ENCODE peak calls at places on chromosomes 7 and 10, in four cellular contexts. C is fibroblast of lung, L is HCT116, X is DND-41. T is an unnamed sample.

GRCh38 chr7:1815051-1815481 is 145.0 kb downstream of the ELFN1 start:
- DNase-seq in X (no peak), L (no peak), C (no peak), T (no peak)

GRCh38 chr7:111126987-111127386 is 36.1 kb downstream of the LRRN3 start:
- DNase-seq in X (no peak), C (no peak), L (no peak), T (peak)

GRCh38 chr10:63707254-63707910 is 186.2 kb downstream of the REEP3 start:
- DNase-seq in X (no peak), L (peak), C (peak), T (peak)

GRCh38 chr7:64618785-64619456 is 47.0 kb upstream of the ZNF107 start:
- DNase-seq in L (peak), C (peak), X (peak), T (peak)

GRCh38 chr7:12456506-12456905 is 52.8 kb upstream of the VWDE start:
- DNase-seq in X (no peak), C (no peak), L (no peak), T (peak)

GRCh38 chr10:28561531-28561930 is 28.6 kb downstream of the WAC start:
- DNase-seq in X (no peak), C (no peak), L (no peak), T (no peak)

GRCh38 chr7:149196705-149197171 is 1.4 kb downstream of the ZNF282 start:
- DNase-seq in X (no peak), L (no peak), C (no peak), T (no peak)

GRCh38 chr7:128842674-128843641 is 12.8 kb downstream of the FLNC start:
- DNase-seq in C (no peak), X (no peak), L (no peak), T (no peak)

GRCh38 chr10:23157691-23158369 is 34.3 kb upstream of the PTF1A start:
- DNase-seq in X (peak), L (peak), C (peak), T (peak)

GRCh38 chr7:8923164-8923806 is 489.9 kb downstream of the NXPH1 start:
- DNase-seq in X (no peak), L (no peak), C (no peak), T (no peak)

GRCh38 chr10:11919271-11919670 is 96.1 kb downstream of the PROSER2 start:
- DNase-seq in X (no peak), C (no peak), L (no peak), T (no peak)

GRCh38 chr10:29189272-29189671 is 99.6 kb upstream of the LYZL1 start:
- DNase-seq in X (no peak), L (no peak), C (no peak), T (peak)

GRCh38 chr7:50560865-50561351 is 4.3 kb downstream of the DDC start:
- DNase-seq in L (no peak), C (no peak), X (no peak), T (no peak)

GRCh38 chr10:91424016-91424415 is 13.9 kb downstream of the HECTD2 start:
- DNase-seq in L (no peak), X (no peak), C (no peak), T (no peak)

GRCh38 chr7:75968012-75968411 is 26.4 kb downstream of the TMEM120A start:
- DNase-seq in X (no peak), L (no peak), C (no peak), T (no peak)

GRCh38 chr7:75967573-75967997 is 26.8 kb downstream of the TMEM120A start:
- DNase-seq in L (no peak), X (no peak), C (peak), T (no peak)

GRCh38 chr7:75966209-75966961 is 28.0 kb downstream of the TMEM120A start:
- DNase-seq in C (peak), X (no peak), L (no peak), T (peak)

GRCh38 chr7:75965617-75966016 is 28.8 kb downstream of the TMEM120A start:
- DNase-seq in L (no peak), C (no peak), X (no peak), T (no peak)

GRCh38 chr7:75967055-75967454 is 27.3 kb downstream of the TMEM120A start:
- DNase-seq in C (no peak), L (no peak), X (no peak), T (no peak)
- H2AFZ ChIP-seq in C (no peak), L (no peak), X (no peak), T (no peak)

DNA sequence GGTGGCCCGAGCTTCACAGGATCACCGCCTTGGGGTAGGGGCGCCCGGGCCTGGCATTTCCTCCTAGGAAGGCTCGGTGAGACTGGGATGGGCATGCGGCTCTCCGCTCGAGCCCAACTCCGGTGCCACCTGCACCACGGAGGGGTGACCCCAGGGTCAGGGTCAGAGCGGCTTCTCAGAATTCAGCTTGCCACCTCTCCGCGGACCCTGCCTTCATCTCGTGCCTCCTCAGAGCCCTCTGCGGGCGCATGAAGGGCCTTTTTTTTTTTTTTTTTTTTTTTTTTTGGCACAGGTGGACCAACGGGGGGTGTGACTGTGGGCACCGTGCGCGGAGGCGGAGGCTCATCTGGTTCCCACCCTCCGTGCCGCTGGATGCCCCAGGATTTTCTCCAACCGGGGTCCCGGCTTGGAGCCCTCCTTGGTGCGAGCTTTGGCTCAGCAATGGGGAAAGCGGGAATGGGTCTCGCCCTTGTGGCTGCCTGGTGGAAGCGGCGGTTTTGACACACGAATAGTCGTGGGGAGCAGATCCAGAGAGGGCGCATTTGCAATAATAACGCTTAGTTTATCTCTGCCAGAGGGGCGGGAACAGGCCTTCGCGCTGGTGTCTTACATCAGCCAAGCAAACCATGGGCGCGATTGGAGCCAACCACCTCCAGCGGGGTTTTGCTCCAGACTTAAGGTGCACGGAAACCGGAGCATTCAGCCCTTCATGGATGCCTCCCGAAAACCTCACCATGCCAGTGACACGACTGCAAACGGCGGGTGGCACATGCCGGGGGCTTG is 5.0 kb upstream of the TNRC18 start:
- DNase-seq in C (peak), X (no peak), L (no peak), T (peak)
- TF ChIP-seq EZH2 in C (no peak), X (no peak), L (no peak), T (no peak)

GRCh38 chr10:62618576-62619408 is 185.7 kb upstream of the ADO start:
- DNase-seq in X (no peak), L (no peak), C (peak), T (peak)
- H3K9ac ChIP-seq in X (no peak), L (no peak), C (no peak), T (no peak)

GRCh38 chr7:94064541-94065191 is 60.5 kb upstream of the BET1 start:
- DNase-seq in C (peak), X (no peak), L (no peak), T (peak)
- H2AFZ ChIP-seq in C (no peak), X (no peak), L (no peak), T (no peak)

DNA sequence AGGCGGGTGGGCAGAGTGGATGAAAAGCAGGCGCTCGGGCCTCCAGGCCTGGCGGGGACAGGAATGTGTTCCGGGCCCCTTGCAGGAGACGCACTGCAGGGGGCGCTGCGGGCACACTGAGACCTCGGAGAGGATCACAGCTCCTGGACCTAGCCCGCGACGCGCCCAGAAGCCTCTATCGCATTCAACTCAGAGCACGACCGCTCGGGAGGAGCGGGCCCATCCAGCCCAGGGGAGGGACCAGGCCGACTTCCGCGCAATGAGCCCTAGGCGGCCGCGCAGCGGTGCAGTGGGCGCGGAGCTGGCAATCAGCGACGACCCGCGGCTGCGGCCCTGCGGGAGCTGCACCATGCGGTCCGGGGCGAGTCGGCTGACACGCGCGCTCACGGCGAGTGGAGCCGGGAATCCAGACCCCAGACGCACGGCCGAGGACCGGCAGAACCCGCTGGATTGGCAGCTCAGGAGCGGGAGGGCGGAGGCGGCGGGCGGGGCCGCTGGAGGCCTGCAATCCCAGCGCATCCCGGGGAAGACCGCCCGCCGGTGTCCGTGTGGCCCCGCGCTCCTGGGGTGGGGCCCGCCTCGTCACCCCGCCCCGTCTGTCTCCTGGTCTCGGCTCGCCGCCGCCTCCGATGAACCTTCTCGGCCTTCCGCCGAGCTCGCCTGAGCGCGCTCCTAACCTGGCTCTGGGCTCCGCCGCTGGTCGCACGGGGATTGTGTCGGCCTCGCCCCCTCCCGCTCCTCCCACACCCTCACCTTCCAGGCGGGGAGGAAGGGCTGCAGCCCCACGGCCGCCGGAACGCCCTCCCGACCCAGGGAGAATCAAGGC is 33.5 kb upstream of the GRID1 start:
- DNase-seq in C (peak), L (peak), X (peak), T (peak)
- TF ChIP-seq EZH2 in C (no peak), L (no peak), X (no peak), T (no peak)

GRCh38 chr7:80637453-80637852 is 989 bp upstream of the CD36 start:
- DNase-seq in C (no peak), X (no peak), L (no peak), T (no peak)
- H3K9ac ChIP-seq in C (no peak), X (no peak), L (no peak), T (no peak)

DNA sequence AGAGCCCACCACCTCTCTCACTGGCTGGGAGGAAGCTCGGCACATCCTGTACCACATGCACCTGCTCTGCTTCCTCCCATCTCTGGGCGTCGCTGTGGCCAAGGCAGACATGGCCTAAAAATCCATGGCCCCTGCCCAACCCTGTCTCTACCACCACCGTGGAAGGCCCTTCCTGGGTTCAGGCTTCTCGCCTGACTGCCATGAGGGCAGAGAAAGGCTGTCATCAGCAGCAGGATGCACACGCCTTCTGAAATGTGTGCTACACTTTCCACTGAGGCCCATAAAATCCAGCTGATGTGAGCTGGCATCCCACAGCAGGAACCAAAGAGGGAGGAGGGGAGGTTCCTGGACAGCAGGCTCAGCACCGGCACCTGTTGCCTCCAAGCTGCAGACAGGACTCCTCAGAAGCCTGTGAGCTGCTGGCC is 93.4 kb downstream of the PTPRN2 start:
- DNase-seq in C (no peak), L (no peak), X (no peak), T (no peak)
- H2AFZ ChIP-seq in C (no peak), L (no peak), X (no peak), T (no peak)

GRCh38 chr10:93074597-93075368 is 1.1 kb downstream of the CYP26A1 start:
- DNase-seq in C (no peak), X (no peak), L (no peak), T (no peak)
- TF ChIP-seq EZH2 in C (peak), X (no peak), L (no peak), T (peak)